ENCODE peak calls at places on chromosome 3, in four cellular contexts. Q, P, S and G are unnamed samples.
A peak's percentile ranks its signal among the peaks of the same experiment; 100 is the strongest.

GRCh38 chr3:52134761-52135160 is 19.5 kb downstream of the POC1A start:
- DNase-seq in Q (no peak), S (no peak), P (no peak), G (no peak)

GRCh38 chr3:38950585-38950984 is 101.2 kb downstream of the SCN11A start:
- DNase-seq in Q (no peak), S (no peak), P (no peak), G (no peak)

GRCh38 chr3:172746476-172746875 is 4.0 kb upstream of the ECT2 start:
- DNase-seq in P (no peak), Q (no peak), S (no peak), G (no peak)

GRCh38 chr3:193970773-193971206 is 165.2 kb upstream of the HES1 start:
- DNase-seq in S (no peak), P (no peak), Q (no peak), G (no peak)

GRCh38 chr3:46221936-46222335 is 13.8 kb upstream of the CCR1 start:
- DNase-seq in Q (no peak), P (no peak), S (no peak), G (no peak)

GRCh38 chr3:125512135-125512920 is 7.7 kb downstream of the SNX4 start:
- DNase-seq in S (peak; percentile 26), Q (no peak), P (peak; percentile 63), G (peak; percentile 5)

GRCh38 chr3:142987080-142987700 is 14.2 kb upstream of the U2SURP start:
- DNase-seq in Q (no peak), P (peak; percentile 59), S (no peak), G (no peak)

GRCh38 chr3:146136647-146137046 is 24.3 kb downstream of the PLOD2 start:
- DNase-seq in Q (no peak), P (no peak), S (no peak), G (no peak)

GRCh38 chr3:186949281-186949982 is 19.1 kb downstream of the ST6GAL1 start:
- DNase-seq in Q (no peak), P (peak; percentile 91), S (no peak), G (no peak)

GRCh38 chr3:42513521-42513920 is 11.1 kb downstream of the VIPR1 start:
- DNase-seq in S (no peak), P (no peak), Q (no peak), G (no peak)

GRCh38 chr3:37813403-37813802 is 48.3 kb upstream of the CTDSPL start:
- DNase-seq in Q (no peak), S (peak; percentile 16), P (no peak), G (no peak)

GRCh38 chr3:151404316-151404715 is 19.8 kb upstream of the P2RY12 start:
- DNase-seq in P (no peak), Q (no peak), S (no peak), G (no peak)

GRCh38 chr3:7242303-7242635 is 381.4 kb downstream of the GRM7 start:
- DNase-seq in Q (no peak), P (no peak), S (no peak), G (no peak)

GRCh38 chr3:161208931-161209330 is 12.2 kb upstream of the NMD3 start:
- DNase-seq in P (no peak), S (no peak), Q (no peak), G (no peak)

GRCh38 chr3:71585126-71585525 is 1.6 kb upstream of the FOXP1 start:
- DNase-seq in Q (no peak), P (peak; percentile 49), S (no peak), G (no peak)

GRCh38 chr3:188006726-188007393 is 147.1 kb upstream of the LPP start:
- DNase-seq in S (no peak), Q (no peak), P (no peak), G (no peak)

DNA sequence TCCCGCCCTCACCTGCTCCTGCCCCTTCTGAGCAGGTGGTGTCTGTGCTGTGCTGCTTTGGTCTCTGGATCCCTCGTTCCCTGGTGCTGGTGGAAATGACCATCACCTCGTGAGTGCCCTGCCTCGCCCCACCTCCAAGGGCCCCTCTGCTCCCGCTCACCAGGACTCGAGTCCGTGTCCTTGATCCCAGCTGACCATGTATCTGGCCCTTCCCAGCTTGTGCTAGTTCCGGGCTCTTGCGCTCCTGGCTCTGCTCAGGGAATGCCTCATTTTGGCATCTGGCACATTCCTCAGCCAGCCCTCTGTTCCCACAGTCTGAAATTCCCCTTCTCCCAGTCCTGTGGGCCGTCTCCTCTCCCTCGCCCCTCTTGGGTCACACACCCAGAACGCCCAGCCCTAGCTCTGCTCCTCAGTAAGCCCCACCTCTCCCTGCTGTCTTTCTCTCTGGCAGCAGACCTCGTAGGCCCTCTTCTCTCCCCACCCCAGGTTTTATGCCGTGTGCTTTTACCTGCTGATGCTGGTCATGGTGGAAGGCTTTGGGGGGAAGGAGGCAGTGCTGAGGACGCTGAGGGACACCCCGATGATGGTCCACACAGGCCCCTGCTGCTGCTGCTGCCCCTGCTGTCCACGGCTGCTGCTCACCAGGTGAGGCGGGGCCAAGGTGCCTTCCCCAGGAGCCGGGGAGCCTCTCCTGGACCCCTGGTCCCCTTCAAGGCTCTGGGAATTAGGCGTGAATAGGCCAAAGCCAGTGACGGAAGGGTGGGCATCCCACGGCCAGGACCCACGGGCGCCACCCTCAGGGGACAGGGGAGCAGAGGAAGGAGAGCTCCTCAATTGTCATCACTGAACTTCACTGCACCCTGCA is 11.5 kb downstream of the SLC51A start:
- DNase-seq in Q (no peak), S (no peak), P (no peak), G (no peak)
- TF ChIP-seq SPI1 in Q (no peak), S (no peak), P (no peak), G (no peak)

GRCh38 chr3:67090472-67090871 is 92.4 kb downstream of the KBTBD8 start:
- DNase-seq in Q (no peak), S (no peak), P (no peak), G (no peak)
- TF ChIP-seq SPI1 in Q (no peak), S (no peak), P (no peak), G (no peak)

DNA sequence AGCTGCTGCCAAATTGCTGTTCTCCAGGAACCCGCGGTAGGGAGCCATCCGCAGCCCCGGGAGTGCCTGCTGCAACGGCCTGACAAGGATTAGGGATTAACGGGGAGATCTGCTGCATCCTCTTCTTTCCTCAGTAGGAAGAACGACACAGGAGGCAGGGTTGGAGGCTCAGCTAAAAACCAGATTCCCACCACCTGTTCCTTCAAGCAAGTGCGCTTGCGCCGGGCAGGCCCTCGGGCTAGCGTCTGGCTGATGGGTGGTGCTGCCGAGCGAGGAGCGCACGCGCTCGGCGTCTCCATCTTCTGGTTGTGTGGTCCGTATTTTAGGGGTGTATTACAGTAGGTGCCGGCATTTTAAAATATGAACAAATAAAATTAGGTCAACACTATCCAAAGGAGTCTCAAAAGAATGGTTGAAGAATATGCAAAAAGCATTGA is 25.4 kb upstream of the SLC25A26 start:
- DNase-seq in S (no peak), Q (no peak), P (peak; percentile 5), G (no peak)
- TF ChIP-seq SPI1 in S (no peak), Q (no peak), P (no peak), G (no peak)

GRCh38 chr3:27900316-27900715 is 178.2 kb upstream of the EOMES start:
- DNase-seq in S (no peak), Q (no peak), P (no peak), G (no peak)
- TF ChIP-seq SPI1 in S (no peak), Q (no peak), P (no peak), G (no peak)

GRCh38 chr3:148727242-148727641 is 29.5 kb downstream of the AGTR1 start:
- DNase-seq in P (peak; percentile 0), S (no peak), Q (peak; percentile 31), G (peak; percentile 11)
- TF ChIP-seq SPI1 in P (no peak), S (no peak), Q (peak; percentile 53), G (no peak)